ENCODE peak calls at places on chromosome 21, in five cellular contexts. E is AG04450, A is brain microvascular endothelial cell, V is HL-60, M is fibroblast of villous mesenchyme. K is an unnamed sample.

GRCh38 chr21:27802816-27803475 is 836.1 kb upstream of the ADAMTS5 start:
- DNase-seq in V (peak; percentile 5), M (peak; percentile 41), A (peak; percentile 40), E (no peak), K (peak; percentile 51)

GRCh38 chr21:14901482-14901958 is 163.3 kb downstream of the NRIP1 start:
- DNase-seq in M (peak; percentile 19), A (peak; percentile 45), E (no peak), V (no peak), K (no peak)

GRCh38 chr21:35026617-35027557 is 22.2 kb downstream of the RUNX1 start:
- DNase-seq in E (no peak), V (peak; percentile 71), A (peak; percentile 62), M (peak; percentile 88), K (peak; percentile 69)

GRCh38 chr21:18673789-18674188 is 270.2 kb upstream of the TMPRSS15 start:
- DNase-seq in A (no peak), E (no peak), V (no peak), M (no peak), K (no peak)

GRCh38 chr21:42429856-42430255 is 26.2 kb downstream of the UBASH3A start:
- DNase-seq in E (no peak), A (no peak), V (no peak), M (no peak), K (no peak)

GRCh38 chr21:34935868-34936267 is 113.2 kb downstream of the RUNX1 start:
- DNase-seq in E (no peak), A (no peak), V (no peak), M (no peak), K (no peak)

GRCh38 chr21:26717146-26717739 is 128.0 kb downstream of the ADAMTS1 start:
- DNase-seq in M (peak; percentile 34), V (no peak), A (no peak), E (no peak), K (peak; percentile 52)

GRCh38 chr21:26027696-26028095 is 142.9 kb downstream of the APP start:
- DNase-seq in E (no peak), V (no peak), M (no peak), A (no peak), K (peak; percentile 68)

GRCh38 chr21:28641731-28642130 is 350.9 kb downstream of the LTN1 start:
- DNase-seq in M (peak; percentile 19), E (no peak), A (no peak), V (no peak), K (no peak)

GRCh38 chr21:27047331-27048314 is 80.7 kb upstream of the ADAMTS5 start:
- DNase-seq in E (no peak), A (no peak), M (peak; percentile 74), V (no peak), K (peak; percentile 38)

GRCh38 chr21:26351661-26352060 is 181.1 kb upstream of the APP start:
- DNase-seq in M (no peak), E (no peak), V (no peak), A (no peak), K (no peak)

GRCh38 chr21:33080776-33081175 is 10.8 kb downstream of the OLIG1 start:
- DNase-seq in M (no peak), E (no peak), V (no peak), A (no peak), K (no peak)

GRCh38 chr21:26003428-26003827 is 167.1 kb downstream of the APP start:
- DNase-seq in E (no peak), V (no peak), M (no peak), A (no peak), K (no peak)

GRCh38 chr21:32494946-32495703 is 82.6 kb downstream of the EVA1C start:
- DNase-seq in E (no peak), V (no peak), A (peak; percentile 78), M (peak; percentile 91), K (peak; percentile 87)

GRCh38 chr21:17925000-17925610 is 105.9 kb upstream of the C21orf91 start:
- DNase-seq in M (peak; percentile 45), A (peak; percentile 47), V (peak; percentile 33), E (peak; percentile 6), K (peak; percentile 71)

GRCh38 chr21:25371831-25372434 is 235.3 kb downstream of the MRPL39 start:
- DNase-seq in E (no peak), V (no peak), A (no peak), M (no peak), K (no peak)

GRCh38 chr21:26115899-26116298 is 54.7 kb downstream of the APP start:
- DNase-seq in V (no peak), M (peak; percentile 86), A (peak; percentile 49), E (peak; percentile 18), K (peak; percentile 90)

GRCh38 chr21:32719085-32719484 is 8.7 kb downstream of the SYNJ1 start:
- DNase-seq in A (no peak), E (no peak), M (no peak), V (no peak), K (no peak)

GRCh38 chr21:15301014-15301413 is 236.2 kb upstream of the NRIP1 start:
- DNase-seq in M (no peak), A (no peak), E (no peak), V (no peak), K (no peak)

GRCh38 chr21:17451364-17451869 is 61.4 kb upstream of the CXADR start:
- DNase-seq in E (peak; percentile 50), V (peak; percentile 1), A (peak; percentile 68), M (peak; percentile 81), K (peak; percentile 83)

GRCh38 chr21:32887026-32887425 is 115.5 kb upstream of the PAXBP1 start:
- DNase-seq in M (no peak), A (no peak), E (no peak), V (no peak), K (no peak)

GRCh38 chr21:24444736-24445135 is 1162.5 kb downstream of the MRPL39 start:
- DNase-seq in M (no peak), E (no peak), V (no peak), A (no peak), K (no peak)

GRCh38 chr21:20875741-20876140 is 122.5 kb upstream of the NCAM2 start:
- DNase-seq in V (no peak), M (no peak), E (no peak), A (no peak), K (no peak)

GRCh38 chr21:42319368-42319767 is 4.2 kb upstream of the TFF3 start:
- DNase-seq in V (peak; percentile 44), M (no peak), A (no peak), E (no peak), K (no peak)

GRCh38 chr21:32459972-32460371 is 47.5 kb downstream of the EVA1C start:
- DNase-seq in E (no peak), V (no peak), A (no peak), M (peak; percentile 87), K (peak; percentile 53)

GRCh38 chr21:33067457-33067856 is 2.5 kb upstream of the OLIG1 start:
- DNase-seq in A (no peak), V (peak; percentile 97), M (no peak), E (no peak), K (no peak)

GRCh38 chr21:14587266-14587665 is 41.2 kb upstream of the SAMSN1 start:
- DNase-seq in E (no peak), V (no peak), M (no peak), A (no peak), K (no peak)

GRCh38 chr21:14121719-14122118 is 89.0 kb downstream of the LIPI start:
- DNase-seq in V (no peak), A (no peak), E (no peak), M (no peak), K (no peak)

GRCh38 chr21:31201548-31201947 is 142.5 kb downstream of the TIAM1 start:
- DNase-seq in E (no peak), A (peak; percentile 68), M (peak; percentile 19), V (peak; percentile 26), K (peak; percentile 83)

GRCh38 chr21:17925900-17926299 is 106.7 kb upstream of the C21orf91 start:
- DNase-seq in M (peak; percentile 22), A (no peak), E (no peak), V (no peak), K (peak; percentile 45)

GRCh38 chr21:31233711-31234110 is 110.3 kb downstream of the TIAM1 start:
- DNase-seq in E (no peak), M (no peak), V (no peak), A (no peak), K (no peak)

GRCh38 chr21:21148009-21148408 is 149.8 kb downstream of the NCAM2 start:
- DNase-seq in M (no peak), V (no peak), E (no peak), A (no peak), K (no peak)

GRCh38 chr21:27582246-27582945 is 615.5 kb upstream of the ADAMTS5 start:
- DNase-seq in E (no peak), A (no peak), V (no peak), M (no peak), K (no peak)

GRCh38 chr21:31675332-31675731 is 15.8 kb downstream of the SOD1 start:
- DNase-seq in E (no peak), V (no peak), M (no peak), A (no peak), K (no peak)

GRCh38 chr21:42545745-42546144 is 32.1 kb downstream of the SLC37A1 start:
- DNase-seq in A (no peak), V (no peak), M (no peak), E (no peak), K (no peak)

DNA sequence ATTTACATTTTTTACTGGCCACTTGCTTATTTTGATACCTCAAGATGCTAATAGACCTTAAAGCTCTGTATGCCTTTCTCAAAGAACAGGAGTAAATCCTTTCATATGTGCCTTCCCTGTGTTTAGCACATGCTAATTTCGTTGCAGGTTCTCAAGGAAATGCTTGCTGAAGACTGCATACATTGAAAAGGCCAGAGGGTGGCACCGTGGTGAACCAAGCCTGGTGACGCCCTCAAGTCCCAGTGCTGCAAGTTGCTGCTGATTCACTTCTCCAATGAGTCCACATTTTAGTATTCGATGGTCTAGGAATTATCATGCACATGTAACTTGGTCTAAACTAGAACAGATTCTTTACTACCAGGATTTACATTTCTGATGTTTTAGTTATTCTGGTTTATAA is 94.1 kb downstream of the CLDN17 start:
- DNase-seq in E (no peak), A (peak; percentile 45), M (no peak), V (peak; percentile 1), K (peak; percentile 44)
- TF ChIP-seq CTCF in E (no peak), A (peak; percentile 58), M (no peak), V (no peak), K (peak; percentile 29)

DNA sequence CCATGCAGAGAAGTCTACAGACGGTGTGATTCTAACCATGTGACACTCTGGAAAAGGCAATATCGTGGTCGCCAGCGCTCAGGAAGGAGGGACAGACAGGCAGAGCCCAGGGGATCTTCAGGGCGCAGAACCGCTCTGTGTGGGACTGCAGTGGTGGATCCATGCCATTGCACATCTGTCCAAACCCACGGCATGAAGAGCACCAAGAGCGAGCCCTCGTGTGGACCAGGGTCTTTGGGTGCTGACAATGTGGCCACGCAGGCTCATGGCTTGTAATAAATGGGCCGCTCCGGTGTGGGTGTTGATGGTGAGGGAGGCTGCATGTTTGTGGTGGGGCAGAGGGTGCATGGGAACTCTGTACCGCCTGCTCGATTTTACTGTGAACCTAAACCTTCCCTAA is 25.3 kb upstream of the POFUT2 start:
- DNase-seq in A (no peak), E (no peak), M (no peak), V (no peak), K (no peak)
- H3K4me3 ChIP-seq in A (no peak overlapping the region), E (no peak overlapping the region), M (no peak overlapping the region), V (no peak overlapping the region), K (no peak overlapping the region)

GRCh38 chr21:38699048-38699447 is 106.7 kb upstream of the ETS2 start:
- DNase-seq in V (no peak), E (no peak), A (no peak), M (no peak), K (no peak)
- TF ChIP-seq CTCF in V (no peak), E (peak; percentile 22), A (peak; percentile 65), M (peak; percentile 49), K (peak; percentile 19)

GRCh38 chr21:36709868-36710728 is 11.2 kb downstream of the SIM2 start:
- DNase-seq in M (no peak), V (no peak), E (no peak), A (no peak), K (no peak)
- H3K4me3 ChIP-seq in M (no peak overlapping the region), V (no peak overlapping the region), E (no peak overlapping the region), A (no peak overlapping the region), K (no peak overlapping the region)